ENCODE peak calls at places on chromosomes 6 and 20, in nine cellular contexts. One of them, this sample, is unnamed. For H3K9me3, the result is how much of the 10 kb centered on the place peaks cover.

GRCh38 chr6:26312501-26313390 is 52.3 kb upstream of the BTN3A2 start:
- DNase-seq in right atrium auricular region: peak
- DNase-seq in right cardiac atrium: peak
- DNase-seq in GM23248: peak
- DNase-seq in prostate gland: peak
- DNase-seq in keratinocyte: peak
- DNase-seq in CD8-positive, alpha-beta memory T cell: peak
- DNase-seq in A549: peak
- DNase-seq in HCT116: peak
- DNase-seq in this sample: peak

GRCh38 chr6:132819405-132820145 is 5.2 kb downstream of the RPS12 start:
- DNase-seq in right atrium auricular region: no peak
- DNase-seq in right cardiac atrium: no peak
- DNase-seq in GM23248: peak
- DNase-seq in prostate gland: no peak
- DNase-seq in keratinocyte: no peak
- DNase-seq in CD8-positive, alpha-beta memory T cell: no peak
- DNase-seq in A549: no peak
- DNase-seq in HCT116: no peak
- DNase-seq in this sample: no peak

GRCh38 chr20:49466114-49466912 is 16.2 kb downstream of the KCNB1 start:
- DNase-seq in right atrium auricular region: no peak
- DNase-seq in right cardiac atrium: no peak
- DNase-seq in GM23248: no peak
- DNase-seq in prostate gland: no peak
- DNase-seq in keratinocyte: no peak
- DNase-seq in CD8-positive, alpha-beta memory T cell: no peak
- DNase-seq in A549: no peak
- DNase-seq in HCT116: no peak
- DNase-seq in this sample: no peak

GRCh38 chr6:145206247-145206907 is 528.9 kb downstream of the EPM2A start:
- DNase-seq in right atrium auricular region: no peak
- DNase-seq in right cardiac atrium: no peak
- DNase-seq in GM23248: peak
- DNase-seq in prostate gland: no peak
- DNase-seq in keratinocyte: no peak
- DNase-seq in CD8-positive, alpha-beta memory T cell: no peak
- DNase-seq in A549: no peak
- DNase-seq in HCT116: no peak
- DNase-seq in this sample: no peak

GRCh38 chr6:144066745-144067484 is 28.5 kb downstream of the SF3B5 start:
- DNase-seq in right atrium auricular region: no peak
- DNase-seq in right cardiac atrium: no peak
- DNase-seq in GM23248: no peak
- DNase-seq in prostate gland: no peak
- DNase-seq in keratinocyte: no peak
- DNase-seq in CD8-positive, alpha-beta memory T cell: no peak
- DNase-seq in A549: no peak
- DNase-seq in HCT116: no peak
- DNase-seq in this sample: no peak

GRCh38 chr6:167547328-167547692 is 222.4 kb downstream of the TTLL2 start:
- DNase-seq in right atrium auricular region: no peak
- DNase-seq in right cardiac atrium: no peak
- DNase-seq in GM23248: no peak
- DNase-seq in prostate gland: no peak
- DNase-seq in keratinocyte: no peak
- DNase-seq in CD8-positive, alpha-beta memory T cell: no peak
- DNase-seq in A549: no peak
- DNase-seq in HCT116: no peak
- DNase-seq in this sample: no peak

GRCh38 chr20:45290677-45291355 is 15.8 kb upstream of the RBPJL start:
- DNase-seq in right atrium auricular region: peak
- DNase-seq in right cardiac atrium: peak
- DNase-seq in GM23248: peak
- DNase-seq in prostate gland: peak
- DNase-seq in keratinocyte: no peak
- DNase-seq in CD8-positive, alpha-beta memory T cell: peak
- DNase-seq in A549: peak
- DNase-seq in HCT116: peak
- DNase-seq in this sample: peak

GRCh38 chr20:40009542-40009941 is 679.5 kb downstream of the MAFB start:
- DNase-seq in right atrium auricular region: no peak
- DNase-seq in right cardiac atrium: no peak
- DNase-seq in GM23248: peak
- DNase-seq in prostate gland: no peak
- DNase-seq in keratinocyte: peak
- DNase-seq in CD8-positive, alpha-beta memory T cell: no peak
- DNase-seq in A549: no peak
- DNase-seq in HCT116: no peak
- DNase-seq in this sample: no peak

GRCh38 chr6:44653761-44654218 is 266.3 kb downstream of the CDC5L start:
- DNase-seq in right atrium auricular region: no peak
- DNase-seq in right cardiac atrium: no peak
- DNase-seq in GM23248: no peak
- DNase-seq in prostate gland: no peak
- DNase-seq in keratinocyte: no peak
- DNase-seq in CD8-positive, alpha-beta memory T cell: no peak
- DNase-seq in A549: no peak
- DNase-seq in HCT116: no peak
- DNase-seq in this sample: no peak

GRCh38 chr6:84013354-84013753 is 20.2 kb upstream of the MRAP2 start:
- DNase-seq in right atrium auricular region: no peak
- DNase-seq in right cardiac atrium: no peak
- DNase-seq in GM23248: no peak
- DNase-seq in prostate gland: no peak
- DNase-seq in keratinocyte: no peak
- DNase-seq in CD8-positive, alpha-beta memory T cell: no peak
- DNase-seq in A549: no peak
- DNase-seq in HCT116: no peak
- DNase-seq in this sample: no peak

GRCh38 chr6:14412026-14412425 is 294.5 kb downstream of the CD83 start:
- DNase-seq in right atrium auricular region: no peak
- DNase-seq in right cardiac atrium: no peak
- DNase-seq in GM23248: peak
- DNase-seq in prostate gland: no peak
- DNase-seq in keratinocyte: no peak
- DNase-seq in CD8-positive, alpha-beta memory T cell: no peak
- DNase-seq in A549: no peak
- DNase-seq in HCT116: no peak
- DNase-seq in this sample: no peak

GRCh38 chr6:165092881-165093595 is 216.4 kb downstream of the C6orf118 start:
- DNase-seq in right atrium auricular region: no peak
- DNase-seq in right cardiac atrium: no peak
- DNase-seq in GM23248: no peak
- DNase-seq in prostate gland: no peak
- DNase-seq in keratinocyte: no peak
- DNase-seq in CD8-positive, alpha-beta memory T cell: no peak
- DNase-seq in A549: peak
- DNase-seq in HCT116: no peak
- DNase-seq in this sample: no peak
- H3K9me3 ChIP-seq in right atrium auricular region: under half
- H3K9me3 ChIP-seq in right cardiac atrium: under half
- H3K9me3 ChIP-seq in GM23248: under half
- H3K9me3 ChIP-seq in prostate gland: under half
- H3K9me3 ChIP-seq in keratinocyte: under half
- H3K9me3 ChIP-seq in CD8-positive, alpha-beta memory T cell: under half
- H3K9me3 ChIP-seq in A549: under half
- H3K9me3 ChIP-seq in HCT116: under half
- H3K9me3 ChIP-seq in this sample: under half

DNA sequence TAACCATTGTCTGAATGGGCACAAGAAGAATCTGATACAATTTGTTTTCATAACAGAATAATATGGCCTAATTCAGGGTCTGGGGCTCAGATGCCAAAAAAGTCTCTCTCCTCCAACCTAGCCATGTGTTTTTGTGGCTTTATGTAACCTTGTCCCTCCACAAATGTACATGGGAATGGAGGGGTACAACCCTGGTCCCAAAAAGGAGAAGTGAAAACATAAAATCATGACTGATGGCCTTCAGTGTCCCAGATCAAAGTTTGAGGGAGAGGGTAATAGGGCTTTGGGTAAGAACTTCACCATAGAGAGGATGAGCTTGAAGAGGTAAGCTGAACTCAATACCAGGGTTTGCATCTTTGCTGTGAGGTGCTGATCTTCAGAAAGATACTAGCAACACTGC is 136.3 kb upstream of the BACH2 start:
- DNase-seq in right atrium auricular region: no peak
- DNase-seq in right cardiac atrium: no peak
- DNase-seq in GM23248: no peak
- DNase-seq in prostate gland: no peak
- DNase-seq in keratinocyte: no peak
- DNase-seq in CD8-positive, alpha-beta memory T cell: no peak
- DNase-seq in A549: no peak
- DNase-seq in HCT116: no peak
- DNase-seq in this sample: no peak
- H3K9me3 ChIP-seq in right atrium auricular region: under half
- H3K9me3 ChIP-seq in right cardiac atrium: under half
- H3K9me3 ChIP-seq in GM23248: under half
- H3K9me3 ChIP-seq in prostate gland: under half
- H3K9me3 ChIP-seq in keratinocyte: under half
- H3K9me3 ChIP-seq in CD8-positive, alpha-beta memory T cell: under half
- H3K9me3 ChIP-seq in A549: under half
- H3K9me3 ChIP-seq in HCT116: under half
- H3K9me3 ChIP-seq in this sample: under half

DNA sequence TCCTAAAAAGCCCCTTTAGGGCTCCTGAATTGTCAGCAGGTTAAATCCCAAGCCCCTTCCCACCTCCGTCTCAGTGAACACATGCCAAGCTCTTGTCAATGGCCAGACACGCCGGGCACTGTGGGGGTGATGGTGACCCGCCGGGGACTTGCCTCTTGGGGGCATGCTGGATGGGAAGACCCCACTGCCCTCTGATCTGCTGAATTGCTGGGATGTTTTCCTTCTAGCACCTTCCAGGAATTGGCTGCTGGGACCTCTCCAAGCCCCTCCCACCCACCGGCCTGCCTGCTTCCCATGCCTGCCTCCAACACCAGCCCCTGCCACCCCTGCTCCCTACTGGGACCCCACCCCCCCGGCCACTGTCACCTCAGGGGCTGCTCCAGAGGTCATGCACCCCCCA is 345.9 kb downstream of the CDH4 start:
- DNase-seq in right atrium auricular region: no peak
- DNase-seq in right cardiac atrium: peak
- DNase-seq in GM23248: no peak
- DNase-seq in prostate gland: no peak
- DNase-seq in keratinocyte: no peak
- DNase-seq in CD8-positive, alpha-beta memory T cell: peak
- DNase-seq in A549: no peak
- DNase-seq in HCT116: no peak
- DNase-seq in this sample: no peak
- H3K9me3 ChIP-seq in right atrium auricular region: under half
- H3K9me3 ChIP-seq in right cardiac atrium: under half
- H3K9me3 ChIP-seq in GM23248: under half
- H3K9me3 ChIP-seq in prostate gland: under half
- H3K9me3 ChIP-seq in keratinocyte: under half
- H3K9me3 ChIP-seq in CD8-positive, alpha-beta memory T cell: under half
- H3K9me3 ChIP-seq in A549: under half
- H3K9me3 ChIP-seq in HCT116: under half
- H3K9me3 ChIP-seq in this sample: under half

GRCh38 chr20:41599699-41600104 is 18.5 kb downstream of the CHD6 start:
- DNase-seq in right atrium auricular region: no peak
- DNase-seq in right cardiac atrium: no peak
- DNase-seq in GM23248: no peak
- DNase-seq in prostate gland: no peak
- DNase-seq in keratinocyte: no peak
- DNase-seq in CD8-positive, alpha-beta memory T cell: no peak
- DNase-seq in A549: peak
- DNase-seq in HCT116: no peak
- DNase-seq in this sample: no peak
- H3K9me3 ChIP-seq in right atrium auricular region: under half
- H3K9me3 ChIP-seq in right cardiac atrium: under half
- H3K9me3 ChIP-seq in GM23248: under half
- H3K9me3 ChIP-seq in prostate gland: under half
- H3K9me3 ChIP-seq in keratinocyte: under half
- H3K9me3 ChIP-seq in CD8-positive, alpha-beta memory T cell: under half
- H3K9me3 ChIP-seq in A549: under half
- H3K9me3 ChIP-seq in HCT116: under half
- H3K9me3 ChIP-seq in this sample: under half

GRCh38 chr20:23223908-23224307 is 126.7 kb upstream of the NXT1 start:
- DNase-seq in right atrium auricular region: no peak
- DNase-seq in right cardiac atrium: no peak
- DNase-seq in GM23248: no peak
- DNase-seq in prostate gland: no peak
- DNase-seq in keratinocyte: no peak
- DNase-seq in CD8-positive, alpha-beta memory T cell: no peak
- DNase-seq in A549: no peak
- DNase-seq in HCT116: no peak
- DNase-seq in this sample: no peak
- H3K9me3 ChIP-seq in right atrium auricular region: under half
- H3K9me3 ChIP-seq in right cardiac atrium: under half
- H3K9me3 ChIP-seq in GM23248: under half
- H3K9me3 ChIP-seq in prostate gland: under half
- H3K9me3 ChIP-seq in keratinocyte: under half
- H3K9me3 ChIP-seq in CD8-positive, alpha-beta memory T cell: under half
- H3K9me3 ChIP-seq in A549: under half
- H3K9me3 ChIP-seq in HCT116: under half
- H3K9me3 ChIP-seq in this sample: under half